ENCODE peak calls at places on chromosomes 7 and 10, in eight cellular contexts. Q is esophagus muscularis mucosa, C is transverse colon, A is A549, I is stomach, L is HepG2, U is K562, K is sigmoid colon. V is an unnamed sample.

GRCh38 chr7:148437043-148437442 is 153.5 kb upstream of the C7orf33 start:
- DNase-seq in Q (no peak), C (no peak), A (no peak), I (no peak), L (no peak), U (no peak), K (no peak), V (no peak)

GRCh38 chr7:142585425-142585824 is 163.8 kb upstream of the PRSS1 start:
- DNase-seq in Q (no peak), C (no peak), A (peak), I (no peak), L (no peak), U (no peak), K (no peak), V (no peak)

GRCh38 chr7:74466196-74466813 is 12.6 kb downstream of the GTF2IRD1 start:
- DNase-seq in Q (no peak), C (peak), A (no peak), I (peak), L (no peak), U (no peak), K (peak), V (no peak)

GRCh38 chr7:128167316-128167691 is 73.8 kb upstream of the LEP start:
- DNase-seq in Q (no peak), C (peak), A (peak), I (peak), L (no peak), U (peak), K (no peak), V (no peak)

GRCh38 chr7:101814081-101814995 is 3.1 kb upstream of the CUX1 start:
- DNase-seq in Q (no peak), C (peak), A (peak), I (peak), L (peak), U (peak), K (peak), V (peak)

GRCh38 chr10:19826712-19827111 is 10.5 kb downstream of the PLXDC2 start:
- DNase-seq in Q (no peak), C (no peak), A (no peak), I (no peak), L (no peak), U (no peak), K (no peak), V (no peak)

GRCh38 chr7:28960071-28960840 is 2.1 kb upstream of the TRIL start:
- DNase-seq in Q (peak), C (no peak), A (no peak), I (no peak), L (no peak), U (no peak), K (no peak), V (no peak)

GRCh38 chr10:7359954-7360353 is 50.9 kb downstream of the SFMBT2 start:
- DNase-seq in Q (no peak), C (no peak), A (peak), I (no peak), L (no peak), U (no peak), K (no peak), V (no peak)

GRCh38 chr10:49768731-49769130 is 6.6 kb upstream of the OGDHL start:
- DNase-seq in Q (no peak), C (no peak), A (no peak), I (no peak), L (no peak), U (no peak), K (no peak), V (no peak)

GRCh38 chr7:133009853-133010252 is 72.0 kb downstream of the CHCHD3 start:
- DNase-seq in Q (no peak), C (no peak), A (no peak), I (no peak), L (no peak), U (no peak), K (no peak), V (no peak)

GRCh38 chr10:69696073-69696731 is 66.2 kb downstream of the FAM241B start:
- DNase-seq in Q (no peak), C (no peak), A (peak), I (no peak), L (peak), U (peak), K (peak), V (no peak)

GRCh38 chr10:12896251-12896650 is 105.3 kb downstream of the CCDC3 start:
- DNase-seq in Q (no peak), C (no peak), A (no peak), I (no peak), L (no peak), U (no peak), K (no peak), V (no peak)

GRCh38 chr7:113367187-113367586 is 248.8 kb upstream of the SMIM30 start:
- DNase-seq in Q (no peak), C (no peak), A (no peak), I (no peak), L (no peak), U (no peak), K (no peak), V (no peak)

GRCh38 chr10:15877836-15878576 is 17.7 kb upstream of the MINDY3 start:
- DNase-seq in Q (no peak), C (no peak), A (no peak), I (no peak), L (peak), U (no peak), K (no peak), V (no peak)

GRCh38 chr7:22399091-22399490 is 42.1 kb upstream of the RAPGEF5 start:
- DNase-seq in Q (no peak), C (no peak), A (no peak), I (no peak), L (no peak), U (no peak), K (no peak), V (no peak)

GRCh38 chr7:107594961-107595737 is 15.1 kb downstream of the BCAP29 start:
- DNase-seq in Q (no peak), C (no peak), A (peak), I (no peak), L (no peak), U (no peak), K (no peak), V (no peak)

GRCh38 chr7:142556745-142557144 is 192.5 kb upstream of the PRSS1 start:
- DNase-seq in Q (no peak), C (peak), A (peak), I (peak), L (peak), U (peak), K (no peak), V (no peak)

GRCh38 chr10:23139677-23140076 is 44.3 kb downstream of the MSRB2 start:
- DNase-seq in Q (no peak), C (no peak), A (no peak), I (no peak), L (no peak), U (no peak), K (no peak), V (no peak)

GRCh38 chr7:105316578-105317375 is 71.9 kb downstream of the SRPK2 start:
- DNase-seq in Q (no peak), C (no peak), A (no peak), I (no peak), L (no peak), U (no peak), K (no peak), V (no peak)

GRCh38 chr7:135170223-135170997 is at the start of gene CYREN:
- DNase-seq in Q (peak), C (peak), A (peak), I (peak), L (peak), U (peak), K (peak), V (peak)

GRCh38 chr7:4227105-4228010 is 454.7 kb upstream of the FOXK1 start:
- DNase-seq in Q (no peak), C (no peak), A (no peak), I (no peak), L (no peak), U (no peak), K (no peak), V (no peak)

GRCh38 chr7:74625446-74625845 is 32.1 kb upstream of the GTF2I start:
- DNase-seq in Q (no peak), C (no peak), A (peak), I (no peak), L (peak), U (peak), K (no peak), V (no peak)

GRCh38 chr7:111864291-111864976 is 302.1 kb upstream of the IMMP2L start:
- DNase-seq in Q (peak), C (no peak), A (no peak), I (no peak), L (no peak), U (no peak), K (no peak), V (no peak)

GRCh38 chr10:100659361-100660098 is 85.9 kb upstream of the PAX2 start:
- DNase-seq in Q (no peak), C (no peak), A (no peak), I (no peak), L (no peak), U (no peak), K (no peak), V (no peak)
- H3K4me3 ChIP-seq in Q (no peak), C (no peak), A (no peak), I (no peak), L (no peak), U (no peak), K (no peak), V (no peak)

GRCh38 chr7:80018941-80019808 is 115.5 kb upstream of the GNAI1 start:
- DNase-seq in Q (no peak), C (peak), A (peak), I (peak), L (peak), U (peak), K (no peak), V (no peak)

GRCh38 chr7:80017101-80017500 is 117.5 kb upstream of the GNAI1 start:
- DNase-seq in Q (no peak), C (no peak), A (no peak), I (no peak), L (no peak), U (no peak), K (no peak), V (no peak)

GRCh38 chr7:80014507-80014906 is 120.1 kb upstream of the GNAI1 start:
- DNase-seq in Q (no peak), C (no peak), A (no peak), I (no peak), L (no peak), U (no peak), K (no peak), V (no peak)
- TF ChIP-seq EP300 in Q (no peak), C (no peak), A (no peak), I (no peak), L (no peak), U (no peak), K (no peak), V (no peak)

GRCh38 chr7:2519119-2519930 is at the start of gene LFNG:
- DNase-seq in Q (peak), C (peak), A (peak), I (peak), L (peak), U (peak), K (peak), V (peak)
- TF ChIP-seq POLR2A in Q (no peak), C (peak), A (peak), I (no peak), L (peak), U (no peak), K (no peak), V (peak)

GRCh38 chr7:17963281-17963680 is 23.0 kb upstream of the SNX13 start:
- DNase-seq in Q (no peak), C (no peak), A (no peak), I (no peak), L (peak), U (no peak), K (no peak), V (no peak)
- H3K4me3 ChIP-seq in Q (no peak), C (no peak), A (no peak), I (no peak), L (no peak), U (no peak), K (no peak), V (no peak)

DNA sequence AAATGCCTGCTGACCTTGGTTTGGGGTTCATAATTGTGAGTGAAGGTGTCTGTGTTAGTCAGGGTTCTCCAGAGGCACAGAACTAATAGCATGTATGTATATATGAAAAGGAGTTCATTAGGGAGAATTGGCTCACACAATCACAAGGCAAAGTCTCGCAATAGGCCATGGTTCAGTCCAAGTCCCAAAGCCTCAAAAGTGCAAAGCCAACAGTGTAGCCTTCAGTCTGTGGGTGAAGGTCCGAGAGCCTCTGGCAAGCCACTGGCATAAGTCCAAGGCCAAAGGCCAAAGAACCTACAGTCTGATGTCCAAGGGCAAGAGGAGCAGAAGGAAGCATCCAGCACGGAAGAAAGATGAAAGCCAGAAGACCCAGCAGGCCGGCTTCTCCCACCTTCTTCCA is 257.6 kb upstream of the SHH start:
- DNase-seq in Q (no peak), C (no peak), A (no peak), I (no peak), L (no peak), U (no peak), K (no peak), V (no peak)
- TF ChIP-seq EP300 in Q (no peak), C (no peak), A (no peak), I (no peak), L (no peak), U (no peak), K (no peak), V (no peak)

DNA sequence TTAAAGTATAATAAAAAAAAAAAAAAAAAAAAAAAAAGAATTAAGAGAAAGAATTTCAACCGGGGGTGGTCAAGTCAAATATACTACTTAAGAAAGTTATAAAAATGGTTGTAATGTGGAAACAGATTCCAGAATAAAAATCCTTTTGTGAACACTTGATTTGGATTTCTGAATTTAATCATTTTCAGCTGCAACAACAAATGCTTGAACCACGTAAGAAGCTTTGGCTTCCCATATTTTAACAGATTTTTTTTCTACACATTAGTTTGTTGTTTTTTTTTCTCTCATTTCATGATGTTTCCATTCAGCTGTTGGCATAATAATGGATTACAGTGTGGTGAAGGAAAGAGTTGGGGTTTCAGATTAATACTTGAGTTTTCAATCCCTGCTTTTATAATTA is 137.3 kb upstream of the AGR3 start:
- DNase-seq in Q (no peak), C (no peak), A (no peak), I (no peak), L (no peak), U (no peak), K (no peak), V (no peak)
- TF ChIP-seq POLR2A in Q (no peak), C (no peak), A (no peak), I (no peak), L (no peak), U (no peak), K (no peak), V (no peak)

GRCh38 chr7:14899065-14899464 is 3.5 kb downstream of the DGKB start:
- DNase-seq in Q (no peak), C (no peak), A (no peak), I (no peak), L (no peak), U (no peak), K (no peak), V (no peak)
- H3K4me3 ChIP-seq in Q (peak), C (no peak), A (no peak), I (no peak), L (no peak), U (no peak), K (no peak), V (no peak)

V was measured in tibial nerve.